ENCODE peak calls at places on chromosomes 11 and 22, in eight cellular contexts. O is stomach, R is heart left ventricle, E is adrenal gland, N is suprapubic skin, M is HCT116, H is IMR-90, L is spleen. Z is an unnamed sample. For H3K9me3, the result is how much of the 10 kb centered on the place peaks cover.

GRCh38 chr11:35389897-35390462 is 29.4 kb downstream of the SLC1A2 start:
- DNase-seq in O (no peak), R (no peak), E (no peak), N (no peak), M (no peak), H (no peak), L (no peak), Z (no peak)

GRCh38 chr22:17257578-17257977 is 38.3 kb upstream of the ADA2 start:
- DNase-seq in O (no peak), R (no peak), E (no peak), N (no peak), M (no peak), H (no peak), L (no peak), Z (no peak)

GRCh38 chr11:111148116-111148515 is 97.4 kb upstream of the POU2AF2 start:
- DNase-seq in O (no peak), R (no peak), E (no peak), N (no peak), M (no peak), H (peak), L (no peak), Z (no peak)

GRCh38 chr22:29936186-29936585 is 53.2 kb downstream of the MTMR3 start:
- DNase-seq in O (no peak), R (no peak), E (no peak), N (no peak), M (no peak), H (no peak), L (no peak), Z (no peak)

GRCh38 chr11:104534268-104534667 is 364.0 kb downstream of the CASP12 start:
- DNase-seq in O (no peak), R (no peak), E (no peak), N (no peak), M (no peak), H (peak), L (no peak), Z (no peak)

GRCh38 chr11:130675456-130675855 is 227.0 kb downstream of the ADAMTS15 start:
- DNase-seq in O (no peak), R (peak), E (peak), N (peak), M (no peak), H (peak), L (no peak), Z (peak)

GRCh38 chr22:38490915-38491314 is 15.2 kb downstream of the DDX17 start:
- DNase-seq in O (peak), R (peak), E (peak), N (no peak), M (no peak), H (peak), L (peak), Z (peak)

GRCh38 chr11:93585758-93586157 is 42.6 kb upstream of the SMCO4 start:
- DNase-seq in O (peak), R (no peak), E (peak), N (no peak), M (no peak), H (peak), L (no peak), Z (no peak)

GRCh38 chr11:43830928-43831440 is 49.6 kb upstream of the ALKBH3 start:
- DNase-seq in O (peak), R (no peak), E (peak), N (no peak), M (peak), H (peak), L (no peak), Z (peak)

GRCh38 chr11:65214212-65214845 is 32.6 kb downstream of the CAPN1 start:
- DNase-seq in O (peak), R (no peak), E (no peak), N (no peak), M (no peak), H (no peak), L (peak), Z (no peak)

GRCh38 chr11:62444271-62444833 is 25.5 kb downstream of the SCGB1A1 start:
- DNase-seq in O (peak), R (peak), E (peak), N (peak), M (no peak), H (peak), L (peak), Z (peak)

GRCh38 chr11:47847892-47848635 is at the start of gene NUP160:
- DNase-seq in O (peak), R (peak), E (peak), N (peak), M (peak), H (peak), L (peak), Z (peak)

GRCh38 chr11:111359223-111360149 is 19.6 kb downstream of the POU2AF1 start:
- DNase-seq in O (no peak), R (no peak), E (no peak), N (no peak), M (no peak), H (no peak), L (no peak), Z (no peak)

GRCh38 chr11:17382046-17382728 is 6.3 kb downstream of the KCNJ11 start:
- DNase-seq in O (no peak), R (no peak), E (no peak), N (no peak), M (no peak), H (peak), L (no peak), Z (no peak)

GRCh38 chr22:36764641-36765040 is 11.3 kb downstream of the IFT27 start:
- DNase-seq in O (no peak), R (no peak), E (no peak), N (peak), M (no peak), H (no peak), L (peak), Z (no peak)

GRCh38 chr11:134542401-134543143 is 130.5 kb upstream of the B3GAT1 start:
- DNase-seq in O (no peak), R (no peak), E (no peak), N (no peak), M (peak), H (no peak), L (no peak), Z (peak)

GRCh38 chr22:11628651-11629511 is 3899.1 kb upstream of the OR11H1 start:
- DNase-seq in O (no peak), R (peak), E (no peak), N (no peak), M (no peak), H (no peak), L (peak), Z (no peak)

GRCh38 chr22:27994481-27995331 is 75.7 kb upstream of the PITPNB start:
- DNase-seq in O (no peak), R (no peak), E (peak), N (peak), M (no peak), H (no peak), L (peak), Z (peak)

GRCh38 chr11:133724116-133724515 is 121.2 kb downstream of the SPATA19 start:
- DNase-seq in O (no peak), R (no peak), E (no peak), N (no peak), M (no peak), H (no peak), L (no peak), Z (no peak)

GRCh38 chr22:30324008-30324730 is 2.6 kb downstream of the TBC1D10A start:
- DNase-seq in O (no peak), R (no peak), E (no peak), N (no peak), M (no peak), H (peak), L (no peak), Z (no peak)

GRCh38 chr11:131253142-131253884 is 117.1 kb upstream of the NTM start:
- DNase-seq in O (no peak), R (no peak), E (no peak), N (no peak), M (no peak), H (no peak), L (no peak), Z (no peak)

GRCh38 chr11:86955111-86955673 is at the start of gene FZD4:
- DNase-seq in O (peak), R (peak), E (peak), N (peak), M (peak), H (peak), L (peak), Z (peak)

GRCh38 chr22:38238519-38239051 is 34.2 kb downstream of the TMEM184B start:
- DNase-seq in O (no peak), R (peak), E (peak), N (peak), M (no peak), H (peak), L (no peak), Z (no peak)

GRCh38 chr11:24896118-24896835 is 399.4 kb downstream of the LUZP2 start:
- DNase-seq in O (no peak), R (no peak), E (no peak), N (no peak), M (no peak), H (no peak), L (no peak), Z (no peak)

DNA sequence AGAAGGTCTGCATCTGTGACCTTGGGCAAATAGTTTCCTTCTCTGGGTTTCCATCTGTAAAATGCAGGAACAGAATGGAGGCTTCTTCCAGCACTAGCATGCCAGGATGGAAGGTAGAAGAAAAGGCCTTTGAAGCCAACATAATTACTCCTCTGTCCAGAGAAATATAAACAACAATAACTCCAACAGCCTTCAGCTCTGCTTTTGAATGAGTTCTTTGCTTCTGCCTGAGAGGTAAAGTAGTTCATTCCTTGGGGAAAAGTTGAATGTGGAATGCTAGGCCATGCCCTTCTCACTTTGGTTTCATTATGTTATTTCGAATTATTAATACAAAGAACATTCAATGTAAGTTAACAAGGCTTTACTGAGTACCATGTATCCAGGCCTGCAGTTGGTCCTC is 61.2 kb upstream of the BLID start:
- DNase-seq in O (no peak), R (no peak), E (no peak), N (no peak), M (no peak), H (no peak), L (no peak), Z (no peak)
- H3K27ac ChIP-seq in O (no peak), R (no peak), E (no peak), N (no peak), M (peak), H (peak), L (no peak), Z (no peak)

DNA sequence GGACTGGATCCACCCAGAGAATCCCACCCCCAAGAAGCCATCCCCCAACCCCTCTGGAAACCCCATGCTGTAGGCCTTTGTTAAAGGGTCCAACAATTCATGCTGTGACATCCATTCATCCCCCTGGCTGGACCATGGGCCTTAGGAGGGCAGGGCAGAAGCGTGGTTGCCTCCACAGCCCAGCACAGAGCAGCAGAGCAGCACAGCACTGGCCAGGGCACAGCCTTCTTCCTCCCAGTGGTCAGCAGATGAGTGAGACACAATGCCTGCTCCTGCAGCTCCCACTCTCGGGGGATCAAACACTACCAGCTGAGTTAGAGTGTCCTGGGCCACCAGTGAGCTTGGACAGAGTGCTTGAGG is 84.5 kb upstream of the LINC01488 start:
- DNase-seq in O (no peak), R (peak), E (no peak), N (peak), M (no peak), H (no peak), L (peak), Z (no peak)
- TF ChIP-seq POLR2A in O (no peak), R (no peak), E (no peak), N (no peak), M (no peak), H (no peak), L (no peak), Z (no peak)

GRCh38 chr11:782264-783174 is 5.2 kb upstream of the GATD1 start:
- DNase-seq in O (no peak), R (peak), E (no peak), N (no peak), M (no peak), H (no peak), L (no peak), Z (no peak)
- H3K9me3 ChIP-seq in O (under half), R (under half), E (under half), N (under half), M (under half), H (under half), L (under half), Z (under half)

DNA sequence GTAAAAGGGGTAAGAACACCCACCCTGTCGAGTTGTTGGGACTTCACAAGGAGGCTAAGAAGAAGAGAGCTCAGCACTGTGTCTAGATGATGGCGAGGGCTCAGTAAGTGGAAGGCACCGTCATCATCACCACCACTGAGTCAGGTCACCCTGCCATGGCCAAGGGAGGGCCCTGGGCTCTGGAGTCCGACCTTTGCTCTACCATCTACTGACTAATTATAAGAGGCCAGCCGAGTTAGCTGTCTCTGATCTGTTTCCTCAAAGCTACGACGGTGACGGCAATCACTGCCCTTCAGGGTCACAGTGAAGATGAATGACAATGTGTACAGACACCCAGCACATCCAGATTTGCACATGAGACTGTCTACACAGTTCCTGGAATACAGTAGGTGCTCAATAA is 29.3 kb downstream of the KIAA0930 start:
- DNase-seq in O (no peak), R (no peak), E (no peak), N (peak), M (no peak), H (no peak), L (peak), Z (no peak)
- H3K27ac ChIP-seq in O (peak), R (no peak), E (peak), N (peak), M (no peak), H (peak), L (no peak), Z (peak)

DNA sequence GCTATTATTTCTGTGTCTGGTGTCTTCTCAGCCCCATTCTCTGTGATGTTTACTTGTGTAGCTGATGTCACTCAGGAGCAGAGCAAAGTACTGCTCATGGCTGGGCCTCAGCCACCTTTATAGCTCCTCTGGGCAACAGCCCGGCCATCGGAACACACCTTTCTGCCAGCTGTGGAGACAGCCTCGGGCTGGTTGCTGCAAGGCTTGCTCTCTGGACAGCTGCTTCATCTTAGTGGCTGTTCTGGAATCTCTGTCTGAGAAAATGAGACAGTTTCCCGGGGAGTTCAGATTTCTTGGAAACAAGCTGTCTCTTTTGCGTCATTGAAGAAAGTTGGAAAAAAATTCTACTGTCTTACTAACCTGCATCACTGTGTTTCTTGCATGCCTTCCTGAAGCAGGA is 20.0 kb downstream of the THY1 start:
- DNase-seq in O (no peak), R (no peak), E (no peak), N (no peak), M (no peak), H (peak), L (no peak), Z (no peak)
- TF ChIP-seq POLR2A in O (no peak), R (no peak), E (no peak), N (no peak), M (no peak), H (no peak), L (no peak), Z (no peak)

DNA sequence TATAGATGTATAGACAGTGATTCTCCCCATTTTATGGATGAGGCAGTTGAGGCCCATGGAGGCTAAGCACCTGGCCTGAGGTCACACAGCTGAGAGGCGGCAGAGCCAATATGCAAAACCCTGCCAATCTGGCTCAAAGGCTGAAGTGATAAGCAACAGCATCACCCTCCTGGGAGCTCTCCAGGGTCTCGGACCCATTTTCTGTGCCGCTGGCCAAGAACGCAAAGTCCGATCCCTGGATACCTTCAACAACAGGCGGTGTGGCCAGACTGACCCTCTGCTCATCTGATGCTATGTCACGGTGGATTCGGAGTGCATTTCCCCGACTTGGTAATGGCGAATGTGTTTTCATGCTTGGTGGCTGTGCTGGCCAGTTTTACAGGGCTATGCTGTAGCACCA is 595.0 kb downstream of the TBC1D22A start:
- DNase-seq in O (no peak), R (no peak), E (no peak), N (no peak), M (no peak), H (no peak), L (peak), Z (no peak)
- H3K9me3 ChIP-seq in O (under half), R (under half), E (under half), N (under half), M (under half), H (under half), L (under half), Z (under half)

DNA sequence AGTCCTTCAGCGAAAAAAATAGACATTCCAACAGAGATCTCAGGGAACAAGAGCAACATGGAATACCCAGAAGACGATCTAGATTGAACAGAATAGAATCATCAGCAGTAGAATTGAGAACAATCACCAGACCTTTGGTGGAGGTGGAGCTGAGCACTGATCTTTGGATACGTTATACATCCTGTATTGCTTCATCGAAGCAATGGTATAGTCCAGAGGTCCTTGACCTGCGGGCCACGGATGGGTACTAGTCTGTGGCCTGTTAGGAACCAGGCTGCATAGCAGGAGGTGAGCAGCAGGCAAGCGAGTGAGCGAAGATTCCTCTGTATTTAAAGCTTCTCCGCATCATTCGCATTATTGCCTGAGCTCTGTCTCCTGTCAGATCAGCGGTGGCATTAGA is 17.6 kb downstream of the LRRC55 start:
- DNase-seq in O (no peak), R (no peak), E (no peak), N (no peak), M (no peak), H (no peak), L (no peak), Z (no peak)
- H3K27ac ChIP-seq in O (no peak), R (no peak), E (no peak), N (no peak), M (no peak), H (no peak), L (no peak), Z (no peak)

DNA sequence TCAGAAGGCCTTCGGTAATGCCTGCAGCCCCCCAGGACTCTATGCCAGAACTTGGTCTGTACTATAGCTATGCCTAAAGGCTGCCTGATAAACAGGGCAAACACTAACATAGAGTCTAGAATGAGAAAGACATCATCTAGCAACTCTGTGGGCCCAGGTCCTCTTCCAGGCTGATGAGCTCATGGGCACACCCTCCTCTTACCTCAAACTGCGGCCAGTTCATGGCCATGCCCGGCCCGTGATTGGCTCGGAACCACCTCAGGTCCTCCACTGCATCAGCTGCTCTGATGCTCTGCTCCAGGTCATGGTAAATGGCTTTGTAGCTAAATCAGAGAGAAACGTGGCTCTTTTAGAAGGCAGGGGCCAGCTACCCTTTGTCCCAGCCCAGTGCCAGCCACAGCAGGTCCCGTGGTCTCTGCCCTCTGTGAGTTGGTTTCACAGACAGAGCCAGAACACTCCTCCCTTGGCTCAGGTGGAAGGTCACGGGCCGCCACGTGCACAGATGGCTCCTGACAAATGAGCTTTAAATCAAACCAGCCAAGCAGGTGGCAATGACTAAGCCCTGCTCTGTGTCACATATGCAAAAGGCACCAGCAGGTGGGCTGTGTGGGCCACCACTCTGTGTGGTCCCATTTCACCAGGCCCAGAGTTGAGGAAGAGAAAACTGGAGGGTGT is 25.0 kb upstream of the ARFGAP3 start:
- DNase-seq in O (peak), R (no peak), E (peak), N (no peak), M (no peak), H (no peak), L (no peak), Z (peak)
- TF ChIP-seq POLR2A in O (no peak), R (no peak), E (no peak), N (no peak), M (no peak), H (no peak), L (no peak), Z (no peak)

GRCh38 chr22:33726294-33726711 is 194.0 kb downstream of the LARGE1 start:
- DNase-seq in O (no peak), R (peak), E (peak), N (no peak), M (no peak), H (peak), L (no peak), Z (no peak)

GRCh38 chr22:33720166-33720878 is 200.0 kb downstream of the LARGE1 start:
- DNase-seq in O (peak), R (no peak), E (no peak), N (no peak), M (no peak), H (no peak), L (no peak), Z (no peak)

GRCh38 chr22:33728847-33729246 is 191.4 kb downstream of the LARGE1 start:
- DNase-seq in O (no peak), R (no peak), E (no peak), N (no peak), M (no peak), H (no peak), L (no peak), Z (no peak)

GRCh38 chr22:33722817-33723216 is 197.5 kb downstream of the LARGE1 start:
- DNase-seq in O (no peak), R (no peak), E (no peak), N (no peak), M (no peak), H (no peak), L (no peak), Z (no peak)

DNA sequence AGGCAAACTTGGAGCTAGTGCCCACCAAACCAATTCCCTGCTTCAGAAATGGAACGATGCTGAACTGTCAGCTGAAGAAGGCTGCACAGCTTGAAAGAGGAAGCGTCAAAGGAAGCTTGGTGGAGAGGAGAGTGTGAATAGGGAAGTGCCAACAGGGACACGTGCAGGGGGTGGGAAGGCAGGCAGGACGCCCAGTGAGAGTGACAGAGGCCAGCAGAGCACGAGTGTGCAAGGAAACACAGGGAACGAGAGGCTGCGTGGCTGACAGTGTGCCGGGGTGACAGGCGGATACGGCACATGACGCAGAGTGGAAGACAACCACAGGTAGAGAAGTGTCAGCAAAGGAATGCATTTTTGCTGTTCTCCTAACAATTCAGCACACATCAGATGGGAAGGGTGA is 196.4 kb downstream of the LARGE1 start:
- DNase-seq in O (no peak), R (peak), E (no peak), N (no peak), M (no peak), H (no peak), L (no peak), Z (no peak)
- H3K9me3 ChIP-seq in O (under half), R (under half), E (under half), N (under half), M (under half), H (under half), L (under half), Z (under half)

Z was measured in transverse colon.